ENCODE peak calls at places on chromosomes 3 and 15, in five cellular contexts. L, S, N, D and O are unnamed samples.

GRCh38 chr3:185207931-185208746 is 45.7 kb downstream of the EHHADH start:
- DNase-seq in D (no peak), S (peak), N (no peak), L (no peak), O (no peak)

GRCh38 chr15:62060896-62061280 is 641 bp upstream of the VPS13C start:
- DNase-seq in N (no peak), D (no peak), L (no peak), S (no peak), O (no peak)

GRCh38 chr3:172750069-172750367 is 508 bp upstream of the ECT2 start:
- DNase-seq in N (no peak), D (no peak), S (no peak), L (no peak), O (no peak)

GRCh38 chr3:185702564-185703225 is 116.6 kb downstream of the SENP2 start:
- DNase-seq in S (no peak), L (no peak), D (no peak), N (no peak), O (no peak)

GRCh38 chr3:80355144-80355543 is 587.3 kb upstream of the ROBO1 start:
- DNase-seq in L (no peak), S (no peak), N (no peak), D (no peak), O (no peak)

GRCh38 chr3:177057768-177058167 is 139.5 kb downstream of the TBL1XR1 start:
- DNase-seq in D (no peak), L (no peak), N (no peak), S (peak), O (no peak)

GRCh38 chr15:95558131-95558530 is 772.4 kb upstream of the NR2F2 start:
- DNase-seq in S (no peak), L (peak), N (no peak), D (no peak), O (peak)

GRCh38 chr3:58748024-58748423 is 81.5 kb upstream of the FAM3D start:
- DNase-seq in L (no peak), N (no peak), D (no peak), S (no peak), O (no peak)

GRCh38 chr15:101652783-101653430 is 726 bp upstream of the TM2D3 start:
- DNase-seq in D (peak), N (no peak), S (no peak), L (no peak), O (peak)

GRCh38 chr3:60708191-60708975 is 542.9 kb downstream of the FHIT start:
- DNase-seq in L (no peak), D (no peak), S (no peak), N (no peak), O (no peak)

GRCh38 chr3:118801899-118802298 is 232.7 kb downstream of the IGSF11 start:
- DNase-seq in N (no peak), S (no peak), D (no peak), L (no peak), O (no peak)

GRCh38 chr3:47747558-47747957 is 34.1 kb downstream of the SMARCC1 start:
- DNase-seq in D (no peak), L (no peak), N (no peak), S (no peak), O (no peak)

GRCh38 chr3:61414456-61414855 is 146.9 kb upstream of the PTPRG start:
- DNase-seq in L (no peak), N (no peak), S (no peak), D (no peak), O (no peak)

GRCh38 chr3:16410659-16411058 is 102.8 kb downstream of the RFTN1 start:
- DNase-seq in L (no peak), D (no peak), N (no peak), S (no peak), O (no peak)

GRCh38 chr3:125398952-125399351 is 23.8 kb upstream of the ZNF148 start:
- DNase-seq in S (no peak), L (no peak), D (no peak), N (no peak), O (peak)

GRCh38 chr3:125055165-125055912 is 458 bp downstream of the HEG1 start:
- DNase-seq in D (peak), N (peak), L (no peak), S (no peak), O (peak)

GRCh38 chr3:173957646-173958045 is 560.1 kb downstream of the NLGN1 start:
- DNase-seq in N (no peak), D (no peak), L (no peak), S (no peak), O (no peak)

GRCh38 chr15:74783808-74784175 is 1.9 kb downstream of the CSK start:
- DNase-seq in L (no peak), S (no peak), D (no peak), N (no peak), O (no peak)

GRCh38 chr3:183481582-183481981 is 53.2 kb upstream of the MCF2L2 start:
- DNase-seq in D (no peak), S (no peak), L (no peak), N (no peak), O (no peak)

GRCh38 chr3:46712191-46713047 is 5.2 kb downstream of the PRSS50 start:
- DNase-seq in L (no peak), N (no peak), S (no peak), D (no peak), O (no peak)

GRCh38 chr15:61342390-61342789 is 113.3 kb upstream of the RORA start:
- DNase-seq in D (no peak), N (no peak), S (no peak), L (no peak), O (no peak)

GRCh38 chr3:113243071-113243470 is 31.7 kb downstream of the BOC start:
- DNase-seq in N (no peak), D (no peak), S (no peak), L (no peak), O (no peak)

GRCh38 chr3:64977308-64978100 is 289.7 kb upstream of the ADAMTS9 start:
- DNase-seq in S (no peak), D (no peak), L (no peak), N (no peak), O (no peak)

GRCh38 chr3:118548434-118548833 is 486.2 kb downstream of the IGSF11 start:
- DNase-seq in N (no peak), L (no peak), D (no peak), S (no peak), O (no peak)

GRCh38 chr15:69754313-69754712 is 301.7 kb downstream of the RPLP1 start:
- DNase-seq in S (no peak), L (no peak), D (no peak), N (no peak), O (no peak)

GRCh38 chr3:13714251-13714916 is 165.5 kb downstream of the FBLN2 start:
- DNase-seq in S (no peak), L (no peak), N (no peak), D (no peak), O (no peak)
- TF ChIP-seq JUND in S (no peak), L (no peak), N (no peak), D (no peak), O (no peak)

GRCh38 chr3:123447749-123448502 is 964 bp downstream of the ADCY5 start:
- DNase-seq in S (no peak), L (no peak), N (peak), D (peak), O (peak)

GRCh38 chr3:123449092-123449985 is 449 bp upstream of the ADCY5 start:
- DNase-seq in D (peak), N (peak), L (no peak), S (no peak), O (no peak)

GRCh38 chr3:123449986-123450474 is 1.1 kb upstream of the ADCY5 start:
- DNase-seq in N (peak), S (no peak), L (no peak), D (no peak), O (no peak)

GRCh38 chr3:123447416-123447748 is 1.5 kb downstream of the ADCY5 start:
- DNase-seq in S (no peak), N (no peak), D (no peak), L (no peak), O (no peak)

DNA sequence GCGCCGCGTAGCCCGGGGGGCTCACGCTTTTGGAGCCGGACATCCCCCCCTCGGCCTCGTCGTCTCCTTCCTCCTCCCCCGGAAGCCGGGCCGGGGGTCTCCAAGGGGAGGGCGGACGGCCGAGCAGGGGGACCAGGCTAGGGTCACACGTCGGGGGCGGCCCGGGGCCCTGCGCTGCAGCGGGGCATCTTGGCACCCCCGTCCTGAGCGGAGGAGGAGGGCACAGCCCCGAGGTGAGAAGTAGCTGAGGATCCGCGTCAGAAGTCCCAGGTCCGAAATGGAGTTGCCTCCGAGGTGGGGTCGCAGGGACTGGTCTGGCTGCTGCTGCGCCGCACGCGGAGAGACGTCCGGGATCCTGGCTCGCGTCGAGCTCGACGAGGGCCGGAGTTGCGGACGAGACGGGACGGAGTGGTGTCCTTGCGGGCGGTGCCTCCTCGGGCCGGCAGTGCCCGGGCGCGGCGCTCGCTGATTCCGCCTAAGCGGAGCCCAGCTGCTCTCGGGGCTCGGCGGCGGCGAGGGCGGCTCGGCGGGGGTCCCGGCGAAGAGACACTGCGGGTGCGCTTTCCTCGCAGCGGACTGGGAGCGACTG is at the start of gene ADCY5:
- DNase-seq in L (no peak), N (peak), D (no peak), S (no peak), O (peak)
- TF ChIP-seq JUND in L (no peak), N (no peak), D (no peak), S (no peak), O (no peak)

GRCh38 chr3:41304603-41305002 is 105.3 kb downstream of the CTNNB1 start:
- DNase-seq in S (no peak), N (peak), D (no peak), L (no peak), O (no peak)
- TF ChIP-seq JUND in S (no peak), N (no peak), D (no peak), L (no peak), O (no peak)

DNA sequence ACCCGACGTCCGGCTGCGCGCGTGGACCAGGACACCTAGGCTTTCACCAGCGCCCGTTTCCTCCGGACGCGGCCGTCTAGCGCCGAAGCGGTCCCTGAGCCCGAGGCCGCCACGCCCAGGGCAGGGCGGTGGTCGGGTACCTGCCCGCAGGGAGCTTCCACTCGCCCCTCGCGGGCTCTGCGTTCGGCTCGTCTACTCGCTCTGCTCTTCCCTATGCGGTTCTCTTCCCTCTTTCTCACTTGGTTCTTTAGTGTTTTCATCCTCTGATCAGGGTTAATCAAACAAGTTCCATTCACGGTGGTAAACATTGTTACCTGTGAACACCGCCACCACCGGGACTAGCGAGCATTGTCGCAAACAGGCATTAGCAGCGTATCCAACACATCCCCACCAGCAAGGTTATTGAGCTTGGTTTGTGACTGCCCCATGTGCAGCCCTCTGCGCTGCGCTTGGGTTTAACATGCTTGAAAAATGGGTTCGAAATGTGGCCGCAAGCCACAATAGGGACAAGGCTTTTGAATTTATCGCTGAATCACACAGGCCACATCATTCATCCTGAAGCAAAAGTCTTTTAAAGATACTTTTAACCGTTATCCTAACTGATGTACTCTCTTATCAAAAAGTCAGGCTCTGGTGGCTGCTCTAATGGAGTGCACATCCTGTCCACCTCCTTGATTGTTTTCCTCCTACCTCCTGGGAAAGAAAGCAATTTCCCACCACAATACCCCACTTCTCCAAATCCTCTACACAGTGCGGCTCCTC is 848 bp upstream of the CD47 start:
- DNase-seq in N (no peak), D (no peak), L (no peak), S (no peak), O (peak)
- TF ChIP-seq JUND in N (no peak), D (no peak), L (no peak), S (no peak), O (no peak)

DNA sequence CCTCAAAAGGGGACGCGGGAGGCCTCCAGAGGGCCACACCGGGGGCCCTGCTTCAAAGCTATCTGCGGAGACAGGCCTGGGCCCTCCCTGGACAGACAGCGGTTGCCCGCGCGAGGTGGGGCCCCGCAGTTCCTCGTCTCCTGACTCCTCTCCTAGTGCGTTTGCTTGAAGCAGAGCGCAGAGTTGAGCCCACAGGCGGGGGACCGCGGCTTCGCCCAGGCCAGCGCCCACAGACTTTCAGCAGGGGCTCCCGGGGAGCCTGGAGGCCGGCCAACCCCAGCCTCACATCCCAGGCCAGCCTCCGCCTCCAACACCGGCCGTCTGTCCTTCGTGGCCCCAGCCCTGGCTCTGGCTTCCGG is 540 bp upstream of the ADAMTS7 start:
- DNase-seq in N (no peak), S (no peak), D (no peak), L (no peak), O (no peak)
- TF ChIP-seq JUND in N (no peak), S (no peak), D (no peak), L (no peak), O (no peak)

GRCh38 chr15:85124173-85124572 is 142.5 kb downstream of the PDE8A start:
- DNase-seq in S (no peak), N (no peak), L (no peak), D (no peak), O (no peak)

GRCh38 chr15:85129881-85130280 is 148.2 kb downstream of the PDE8A start:
- DNase-seq in D (no peak), S (no peak), L (no peak), N (no peak), O (no peak)

GRCh38 chr15:85120351-85121113 is 138.9 kb downstream of the PDE8A start:
- DNase-seq in L (no peak), N (no peak), D (peak), S (no peak), O (no peak)

GRCh38 chr15:85128636-85129035 is 147.0 kb downstream of the PDE8A start:
- DNase-seq in S (no peak), D (no peak), N (no peak), L (no peak), O (no peak)

DNA sequence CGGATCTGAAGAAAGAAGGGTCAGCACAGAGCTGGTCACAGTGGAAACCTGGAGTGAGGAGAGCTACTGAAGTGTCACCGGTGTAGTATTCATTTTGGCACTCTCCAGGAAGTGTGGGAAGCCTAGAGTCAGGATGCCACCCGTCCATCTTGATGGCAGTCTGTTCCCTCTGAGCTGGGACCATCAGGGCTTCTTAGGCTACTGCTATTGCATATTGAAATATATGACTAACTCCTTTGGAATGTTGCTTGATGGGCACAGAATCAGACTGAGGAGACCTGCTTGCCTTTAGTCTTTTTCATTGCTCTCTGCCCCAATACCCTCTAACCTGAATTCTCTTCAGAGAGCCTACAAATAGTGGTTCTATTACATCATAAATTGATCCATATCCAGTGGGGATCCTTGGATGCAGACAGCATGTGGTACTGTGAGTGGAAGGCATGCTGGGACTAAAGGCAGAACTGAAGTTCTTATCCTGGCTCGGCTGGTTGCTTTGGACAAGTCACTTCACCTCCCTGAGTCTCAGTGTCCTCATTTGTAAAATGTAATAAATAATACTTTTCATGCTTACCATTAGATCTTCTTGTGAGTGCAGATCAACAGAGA is 143.5 kb downstream of the PDE8A start:
- DNase-seq in D (no peak), L (peak), N (no peak), S (no peak), O (peak)
- TF ChIP-seq JUND in D (no peak), L (peak), N (no peak), S (no peak), O (no peak)